ENCODE peak calls at places on chromosomes 3 and 15, in ten cellular contexts. D is fibroblast of pulmonary artery, Z is B cell, Q is AG10803, J is H9, E is RWPE2, K is HCT116, V is A549, Y is type B pancreatic cell, R is lower leg skin. N is an unnamed sample.

GRCh38 chr3:56131976-56132590 is 336.2 kb downstream of the ERC2 start:
- DNase-seq in J (no peak), D (peak), Z (no peak), R (no peak), E (no peak), V (peak), Y (no peak), Q (peak), K (peak), N (no peak)

GRCh38 chr3:42214565-42215283 is 51.3 kb downstream of the CCK start:
- DNase-seq in V (no peak), E (no peak), Z (no peak), K (no peak), D (peak), Y (no peak), Q (peak), R (no peak), J (no peak), N (no peak)

GRCh38 chr15:51735611-51736010 is 1.8 kb downstream of the LYSMD2 start:
- DNase-seq in V (no peak), D (no peak), R (no peak), Z (no peak), Y (no peak), E (no peak), Q (no peak), K (no peak), J (no peak), N (no peak)

GRCh38 chr15:65818927-65819562 is 27.0 kb upstream of the DENND4A start:
- DNase-seq in K (no peak), Q (no peak), V (no peak), Z (no peak), J (no peak), R (no peak), E (no peak), Y (no peak), D (peak), N (no peak)

GRCh38 chr3:35335703-35336102 is 303.6 kb upstream of the ARPP21 start:
- DNase-seq in R (no peak), V (no peak), J (no peak), Y (no peak), D (peak), K (no peak), Z (no peak), E (no peak), Q (no peak), N (no peak)

GRCh38 chr15:40155270-40155910 is 5.5 kb upstream of the BUB1B start:
- DNase-seq in Q (no peak), Y (no peak), J (peak), R (no peak), V (no peak), K (no peak), D (no peak), Z (no peak), E (peak), N (no peak)

GRCh38 chr15:96735621-96736020 is 405.1 kb downstream of the NR2F2 start:
- DNase-seq in Y (no peak), K (no peak), R (no peak), E (no peak), D (no peak), Z (no peak), J (no peak), V (no peak), Q (no peak), N (no peak)

GRCh38 chr15:84880007-84880406 is 4.5 kb upstream of the SLC28A1 start:
- DNase-seq in E (no peak), Q (no peak), Z (no peak), J (no peak), D (no peak), Y (no peak), R (no peak), K (no peak), V (no peak), N (no peak)

GRCh38 chr15:39465843-39466242 is 115.0 kb upstream of the THBS1 start:
- DNase-seq in J (no peak), V (no peak), D (no peak), Q (no peak), K (no peak), E (no peak), Z (no peak), R (no peak), Y (no peak), N (no peak)

GRCh38 chr15:33045066-33045810 is 149.3 kb downstream of the FMN1 start:
- DNase-seq in Q (peak), D (no peak), V (no peak), J (no peak), K (no peak), E (no peak), R (no peak), Y (no peak), Z (no peak), N (no peak)

GRCh38 chr3:98961161-98962155 is 60.0 kb upstream of the DCBLD2 start:
- DNase-seq in R (no peak), V (no peak), D (peak), K (no peak), Y (no peak), Q (peak), J (no peak), Z (no peak), E (no peak), N (no peak)

GRCh38 chr3:188352196-188352927 is 198.4 kb downstream of the LPP start:
- DNase-seq in Y (no peak), E (no peak), R (no peak), V (no peak), K (no peak), Z (no peak), D (no peak), Q (no peak), J (no peak), N (no peak)

GRCh38 chr3:127572735-127573134 is 17.8 kb downstream of the TPRA1 start:
- DNase-seq in Z (no peak), K (no peak), Q (no peak), V (no peak), E (no peak), R (no peak), Y (no peak), J (no peak), D (no peak), N (no peak)

GRCh38 chr3:127573916-127574315 is 16.6 kb downstream of the TPRA1 start:
- DNase-seq in Z (no peak), D (no peak), K (no peak), J (no peak), V (no peak), R (no peak), E (no peak), Y (no peak), Q (no peak), N (no peak)

GRCh38 chr3:127577448-127577847 is 13.1 kb downstream of the TPRA1 start:
- DNase-seq in R (no peak), Z (no peak), Q (no peak), V (no peak), K (no peak), Y (no peak), D (no peak), E (no peak), J (no peak), N (no peak)

GRCh38 chr3:127573401-127573800 is 17.1 kb downstream of the TPRA1 start:
- DNase-seq in J (no peak), Y (no peak), R (no peak), Q (no peak), Z (no peak), K (no peak), E (no peak), D (no peak), V (no peak), N (no peak)

GRCh38 chr3:127574880-127575878 is 15.4 kb downstream of the TPRA1 start:
- DNase-seq in R (peak), Z (peak), D (peak), E (no peak), Y (peak), J (peak), V (peak), Q (peak), K (peak), N (no peak)
- TF ChIP-seq CTCF in R (peak), Z (peak), D (peak), E (peak), Y (peak), J (peak), V (peak), Q (peak), K (peak), N (peak)

GRCh38 chr3:86180696-86181095 is 810.3 kb downstream of the VGLL3 start:
- DNase-seq in R (no peak), Q (no peak), D (no peak), K (no peak), Z (no peak), V (peak), J (no peak), Y (no peak), E (no peak), N (no peak)
- TF ChIP-seq CTCF in R (no peak), Q (no peak), D (no peak), K (no peak), Z (no peak), V (no peak), J (peak), Y (peak), E (peak), N (peak)

DNA sequence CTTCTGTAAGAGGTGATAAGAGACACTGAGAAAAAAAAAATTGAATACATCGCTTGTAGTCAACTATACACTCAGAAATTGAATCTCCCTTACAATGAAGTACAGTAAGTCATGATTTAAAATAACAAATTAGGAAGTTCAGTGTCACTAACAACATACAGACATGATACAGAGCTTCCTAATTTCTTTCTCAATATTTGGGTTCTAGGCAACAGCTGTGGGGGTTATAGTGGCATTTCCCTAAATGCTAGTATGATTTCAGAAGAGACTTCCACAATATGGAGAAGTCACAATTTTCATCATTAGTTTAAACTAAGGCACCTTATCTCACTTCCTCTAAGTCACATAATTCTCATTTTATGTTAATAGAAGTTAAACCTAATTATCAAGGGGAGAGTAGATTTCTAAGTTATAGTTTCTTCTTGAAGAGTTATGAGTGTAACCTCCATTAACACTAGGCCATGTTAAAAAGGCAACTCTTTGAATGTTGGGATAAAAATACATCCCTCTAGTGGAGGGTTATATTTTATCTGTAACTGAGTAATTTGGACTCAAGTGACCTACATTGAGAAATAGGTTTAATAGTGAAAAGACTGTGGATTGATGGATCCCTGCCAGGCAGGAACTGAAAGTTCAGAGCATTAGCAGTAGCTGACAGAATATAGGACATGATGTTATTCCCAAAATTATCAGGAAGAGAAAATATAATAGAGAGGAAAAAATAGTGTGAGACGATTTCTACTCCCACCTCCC is 286.0 kb upstream of the SUCLG2 start:
- DNase-seq in Z (no peak), R (no peak), E (no peak), K (no peak), Q (no peak), Y (no peak), D (peak), J (no peak), V (peak), N (no peak)
- TF ChIP-seq CTCF in Z (no peak), R (no peak), E (no peak), K (no peak), Q (no peak), Y (peak), D (no peak), J (peak), V (no peak), N (peak)

DNA sequence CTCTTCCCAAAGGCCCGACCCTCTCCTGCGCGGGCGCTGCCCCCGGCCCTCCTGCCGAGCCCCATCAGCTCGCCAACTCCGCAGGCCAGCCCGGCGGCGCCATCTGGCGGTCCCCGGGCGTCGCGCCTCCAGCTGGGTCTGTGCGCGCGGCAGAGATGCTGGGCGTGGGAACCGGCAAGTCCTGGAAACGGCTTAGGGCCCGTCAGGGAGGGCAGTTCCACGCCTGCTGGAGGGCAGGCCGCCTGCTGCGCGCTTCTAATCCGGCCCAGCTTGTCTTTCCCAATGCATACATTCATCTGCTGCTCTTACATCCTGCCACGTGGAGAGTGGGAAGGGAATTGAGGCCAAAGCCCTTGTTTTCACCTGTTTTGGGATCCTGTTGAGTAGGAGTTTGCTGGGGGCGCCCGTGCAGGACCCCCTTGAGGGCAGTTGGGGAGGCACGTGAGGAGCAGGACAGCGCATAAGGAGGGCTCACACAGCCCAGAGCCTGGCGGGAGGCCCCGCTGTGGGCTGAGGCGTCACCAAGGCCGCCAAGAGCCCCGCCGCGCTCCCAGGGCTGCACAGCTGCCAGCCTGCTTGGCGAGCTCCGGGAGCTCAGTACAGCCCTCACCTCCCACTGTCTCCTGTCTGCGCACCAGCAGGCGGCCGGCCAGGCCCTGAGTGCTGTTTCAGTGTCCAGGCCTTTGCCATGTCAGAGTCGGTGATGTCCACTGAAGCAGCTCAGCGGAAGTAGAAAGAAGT is 165.6 kb downstream of the NSMCE3 start:
- DNase-seq in V (peak), J (peak), Y (peak), Q (peak), K (peak), Z (no peak), D (peak), E (peak), R (no peak), N (peak)
- TF ChIP-seq CTCF in V (peak), J (peak), Y (peak), Q (peak), K (peak), Z (peak), D (peak), E (peak), R (no peak), N (peak)

N was measured in chondrocyte.